ENCODE peak calls at places on chromosomes 12 and 14, in seven cellular contexts. R is cardiac muscle cell; L is left lung; J is iPS-NIHi11; I is activated T-helper 1 cell treated with anti-CD3 and anti-CD28 coated beads, Interleukin-12 subunit alpha, Interleukin-12 subunit beta, Interleukin-2, Interleukin-4 antibody, amounts not matched to agents 30 ng/mL and 10 ng/mL and 1 ng/mL, durations not matched to agents 14 hours and 24 hours and 36 hours; C is fibroblast of pulmonary artery; O is activated gamma-delta T cell. N is an unnamed sample.
A peak's percentile ranks its signal among the peaks of the same experiment; 100 is the strongest.

GRCh38 chr12:107402041-107403022 is 283.3 kb upstream of the PWP1 start:
- DNase-seq in J (peak; percentile 71), L (no peak), C (peak; percentile 76), O (no peak), R (peak; percentile 72), I (peak; percentile 52), N (peak; percentile 70)

GRCh38 chr14:65072256-65072655 is 30.1 kb downstream of the MAX start:
- DNase-seq in L (no peak), O (no peak), I (no peak), J (no peak), R (no peak), C (no peak), N (no peak)

GRCh38 chr14:23145794-23146422 is 26.9 kb upstream of the CEBPE start:
- DNase-seq in C (peak; percentile 65), J (no peak), O (no peak), R (no peak), I (no peak), L (no peak), N (peak; percentile 11)

GRCh38 chr12:3564861-3565260 is 73.9 kb downstream of the PRMT8 start:
- DNase-seq in C (no peak), R (no peak), L (no peak), J (no peak), O (no peak), I (no peak), N (no peak)

GRCh38 chr14:33356167-33356566 is 417.5 kb downstream of the NPAS3 start:
- DNase-seq in O (no peak), R (no peak), I (no peak), L (no peak), C (no peak), J (no peak), N (no peak)

GRCh38 chr12:62720661-62721330 is 214.2 kb downstream of the PPM1H start:
- DNase-seq in O (no peak), R (no peak), J (no peak), I (no peak), L (no peak), C (peak; percentile 67), N (no peak)

GRCh38 chr12:6461401-6462233 is 8.9 kb downstream of the VAMP1 start:
- DNase-seq in C (no peak), L (peak; percentile 86), J (no peak), O (peak; percentile 25), I (peak; percentile 82), R (no peak), N (no peak)

GRCh38 chr14:50000215-50001145 is 107.6 kb downstream of the ARF6 start:
- DNase-seq in O (peak; percentile 44), J (peak; percentile 25), L (peak; percentile 79), R (peak; percentile 88), C (peak; percentile 73), I (peak; percentile 76), N (peak; percentile 59)

GRCh38 chr14:104323551-104324175 is 185.3 kb downstream of the KIF26A start:
- DNase-seq in O (no peak), C (no peak), I (no peak), R (no peak), L (peak; percentile 55), J (no peak), N (peak; percentile 33)

GRCh38 chr12:132444957-132445883 is 44.7 kb upstream of the FBRSL1 start:
- DNase-seq in O (peak; percentile 32), J (no peak), L (peak; percentile 83), C (no peak), I (peak; percentile 79), R (no peak), N (peak; percentile 86)

GRCh38 chr12:11085419-11085818 is 6.7 kb downstream of the TAS2R43 start:
- DNase-seq in R (no peak), C (peak; percentile 64), I (no peak), O (no peak), L (no peak), J (no peak), N (no peak)

GRCh38 chr12:113425960-113426453 is 3.8 kb downstream of the SDSL start:
- DNase-seq in R (no peak), I (no peak), J (peak; percentile 44), L (no peak), C (no peak), O (no peak), N (peak; percentile 62)

GRCh38 chr12:52119398-52120254 is 40.1 kb downstream of the SMIM41 start:
- DNase-seq in R (peak; percentile 81), L (no peak), J (peak; percentile 90), O (no peak), C (peak; percentile 16), I (no peak), N (peak; percentile 95)